ENCODE peak calls at places on chromosomes 5 and 9, in seven cellular contexts. O is PC-3, V is pancreas, H is Peyer's patch, Z is transverse colon, P is fibroblast of lung, B is body of pancreas. Y is an unnamed sample.

GRCh38 chr5:149433524-149434131 is 54.5 kb upstream of the IL17B start:
- DNase-seq in O (no peak), B (no peak), H (no peak), V (no peak), P (no peak), Z (no peak), Y (no peak)

GRCh38 chr9:17783227-17783626 is 204.4 kb downstream of the SH3GL2 start:
- DNase-seq in Z (no peak), P (no peak), V (no peak), O (no peak), H (no peak), B (no peak), Y (no peak)

GRCh38 chr9:18238752-18239151 is 235.2 kb upstream of the ADAMTSL1 start:
- DNase-seq in B (no peak), H (no peak), V (no peak), Z (no peak), P (peak; percentile 68), O (peak; percentile 86), Y (no peak)

GRCh38 chr5:42806004-42806700 is 5.5 kb downstream of the SELENOP start:
- DNase-seq in B (no peak), Z (no peak), V (no peak), H (no peak), O (no peak), P (no peak), Y (no peak)

GRCh38 chr5:107781451-107781850 is 110.7 kb upstream of the EFNA5 start:
- DNase-seq in Z (no peak), H (no peak), P (peak; percentile 71), B (no peak), V (no peak), O (peak; percentile 21), Y (no peak)

GRCh38 chr5:162948677-162949076 is 488.7 kb upstream of the CCNG1 start:
- DNase-seq in Z (no peak), V (no peak), O (no peak), H (no peak), P (no peak), B (no peak), Y (no peak)

GRCh38 chr9:77016111-77016525 is 3.3 kb upstream of the FOXB2 start:
- DNase-seq in B (no peak), Z (no peak), V (peak; percentile 69), O (no peak), H (no peak), P (no peak), Y (no peak)

GRCh38 chr9:137198051-137198747 is 2.3 kb downstream of the TPRN start:
- DNase-seq in B (peak; percentile 91), H (no peak), P (no peak), O (peak; percentile 85), Z (peak; percentile 82), V (no peak), Y (no peak)

GRCh38 chr9:137114613-137115393 is at the start of gene DPP7:
- DNase-seq in B (peak; percentile 73), Z (peak; percentile 80), P (peak; percentile 39), V (peak; percentile 91), O (peak; percentile 41), H (peak; percentile 83), Y (peak; percentile 41)

GRCh38 chr5:79851694-79852006 is 139.4 kb downstream of the MTX3 start:
- DNase-seq in H (no peak), V (no peak), O (no peak), Z (no peak), B (no peak), P (no peak), Y (no peak)

GRCh38 chr9:76530458-76531100 is 71.6 kb downstream of the GCNT1 start:
- DNase-seq in P (peak; percentile 53), H (no peak), B (no peak), V (no peak), O (no peak), Z (no peak), Y (no peak)

GRCh38 chr5:181189962-181190710 is 14.9 kb downstream of the TRIM7 start:
- DNase-seq in P (no peak), O (no peak), Z (peak; percentile 48), V (no peak), H (peak; percentile 47), B (peak; percentile 36), Y (no peak)

GRCh38 chr9:127904888-127905728 is 5.7 kb upstream of the ST6GALNAC6 start:
- DNase-seq in H (peak; percentile 67), P (no peak), V (no peak), O (no peak), Z (peak; percentile 80), B (no peak), Y (no peak)

GRCh38 chr9:74771672-74772071 is 116.0 kb downstream of the TRPM6 start:
- DNase-seq in B (no peak), O (no peak), H (no peak), P (no peak), Z (no peak), V (no peak), Y (no peak)

GRCh38 chr9:83669067-83669466 is 38.7 kb downstream of the UBQLN1 start:
- DNase-seq in Z (no peak), H (no peak), V (no peak), P (no peak), O (no peak), B (no peak), Y (no peak)

GRCh38 chr9:95242613-95243012 is 74.9 kb downstream of the FANCC start:
- DNase-seq in B (no peak), Z (no peak), P (no peak), O (no peak), H (no peak), V (no peak), Y (no peak)

GRCh38 chr5:67431191-67431590 is 234.6 kb upstream of the CD180 start:
- DNase-seq in P (peak; percentile 21), O (peak; percentile 15), V (no peak), Z (no peak), B (no peak), H (no peak), Y (no peak)

GRCh38 chr9:120768870-120769269 is 24.3 kb downstream of the FBXW2 start:
- DNase-seq in B (no peak), Z (no peak), O (no peak), P (no peak), V (no peak), H (no peak), Y (no peak)

GRCh38 chr9:94639996-94640376 is 668 bp upstream of the FBP1 start:
- DNase-seq in P (no peak), Z (peak; percentile 25), B (no peak), O (peak; percentile 55), H (no peak), V (no peak), Y (no peak)

GRCh38 chr9:111961575-111961974 is 65.0 kb downstream of the UGCG start:
- DNase-seq in O (no peak), Z (no peak), P (peak; percentile 56), B (peak; percentile 64), H (no peak), V (no peak), Y (peak; percentile 36)

GRCh38 chr5:141654298-141654697 is 3.1 kb upstream of the FCHSD1 start:
- DNase-seq in H (no peak), Z (no peak), B (no peak), O (peak; percentile 52), V (no peak), P (peak; percentile 42), Y (no peak)

DNA sequence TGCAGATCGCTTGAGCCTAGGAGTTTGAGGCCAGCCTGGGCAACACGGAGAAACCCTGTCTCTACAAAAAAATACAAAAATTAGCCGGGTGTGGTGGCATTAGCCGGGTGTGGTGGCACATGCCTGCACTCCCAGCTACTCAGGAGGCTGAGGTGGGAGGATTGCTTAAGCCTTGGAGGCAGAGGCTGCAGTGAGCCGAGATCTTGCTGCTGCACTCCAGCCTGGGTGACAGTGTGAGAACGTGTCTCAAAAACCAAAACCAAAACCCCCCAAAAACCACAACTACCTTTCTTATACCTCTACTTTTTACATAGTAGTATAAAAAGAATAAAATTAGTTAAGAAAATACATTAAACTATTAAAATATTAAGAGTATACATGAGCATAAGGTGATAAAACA is 121.2 kb downstream of the RAPGEF6 start:
- DNase-seq in Z (no peak), P (no peak), B (no peak), V (no peak), O (no peak), H (no peak), Y (peak; percentile 27)
- H3K4me3 ChIP-seq in Z (no peak overlapping the region), P (no peak overlapping the region), B (no peak overlapping the region), V (no peak overlapping the region), O (no peak overlapping the region), H (no peak overlapping the region), Y (no peak overlapping the region)

DNA sequence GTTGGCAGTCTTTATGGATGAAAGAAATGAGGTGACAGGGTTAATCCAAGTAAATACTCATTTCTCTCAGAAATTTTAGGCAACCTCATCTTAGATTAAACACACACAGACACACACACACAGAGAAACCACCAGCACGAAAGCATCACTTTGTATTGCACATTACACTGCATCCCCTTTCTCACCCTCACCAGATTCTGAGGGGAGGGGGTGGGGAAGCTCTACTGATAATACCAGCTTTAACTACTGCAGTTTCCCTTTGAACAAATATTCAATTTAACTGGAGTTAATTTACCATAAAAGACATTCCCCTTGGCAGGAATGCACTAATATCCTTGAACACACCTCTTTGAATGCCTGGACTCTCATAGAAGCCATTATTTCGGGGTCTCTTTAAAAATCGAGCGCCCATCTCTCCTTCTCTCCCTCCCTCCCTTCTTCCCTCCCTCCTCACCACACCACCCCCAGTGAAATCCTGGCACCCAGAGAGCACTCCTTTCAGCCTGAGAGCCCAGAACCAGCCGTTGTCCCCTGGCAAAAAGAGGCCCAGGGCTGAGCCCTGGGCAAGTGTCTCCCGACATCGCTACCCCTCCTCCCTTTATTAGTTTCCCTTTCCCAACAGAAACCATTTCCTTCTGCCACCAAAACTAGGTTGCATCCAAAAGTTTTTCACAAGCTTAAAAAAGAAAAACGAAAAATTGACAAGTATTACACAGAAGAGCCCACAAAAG is 2.8 kb upstream of the NFIB start:
- DNase-seq in V (no peak), O (no peak), B (no peak), P (no peak), H (no peak), Z (no peak), Y (no peak)
- H3K4me3 ChIP-seq in V (peak overlapping the region; percentile 74), O (peak overlapping the region; percentile 67), B (no peak overlapping the region), P (peak overlapping the region; percentile 67), H (peak overlapping the region; percentile 90), Z (no peak overlapping the region), Y (no peak overlapping the region)

GRCh38 chr5:75547826-75548225 is 36.1 kb downstream of the POLK start:
- DNase-seq in Z (no peak), O (no peak), B (no peak), V (no peak), P (no peak), H (no peak), Y (no peak)

GRCh38 chr5:75553358-75553757 is 41.7 kb downstream of the POLK start:
- DNase-seq in Z (no peak), O (no peak), B (no peak), P (no peak), H (no peak), V (no peak), Y (no peak)

GRCh38 chr5:75552764-75553163 is 41.1 kb downstream of the POLK start:
- DNase-seq in B (no peak), P (no peak), Z (no peak), V (no peak), O (no peak), H (no peak), Y (no peak)

GRCh38 chr5:75551471-75551870 is 39.8 kb downstream of the POLK start:
- DNase-seq in P (peak; percentile 67), O (peak; percentile 67), Z (no peak), V (no peak), H (no peak), B (no peak), Y (no peak)

GRCh38 chr5:75550597-75550996 is 38.9 kb downstream of the POLK start:
- DNase-seq in Z (no peak), P (no peak), O (no peak), B (no peak), V (no peak), H (no peak), Y (no peak)
- H3K4me3 ChIP-seq in Z (no peak overlapping the region), P (no peak overlapping the region), O (no peak overlapping the region), B (no peak overlapping the region), V (no peak overlapping the region), H (no peak overlapping the region), Y (no peak overlapping the region)

GRCh38 chr5:83428890-83429289 is 42.7 kb upstream of the VCAN start:
- DNase-seq in Z (no peak), P (no peak), V (no peak), B (no peak), H (no peak), O (no peak), Y (no peak)
- H3K4me3 ChIP-seq in Z (no peak overlapping the region), P (no peak overlapping the region), V (no peak overlapping the region), B (no peak overlapping the region), H (no peak overlapping the region), O (no peak overlapping the region), Y (no peak overlapping the region)

Y was measured in Jurkat, Clone E6-1.